ENCODE peak calls at places on chromosomes 12 and 14, in ten cellular contexts. U is psoas muscle, I is mesothelial cell of epicardium, K is GM12878, O is fibroblast of pulmonary artery, V is HTR-8/SVneo, S is AG04450, E is IMR-90, C is astrocyte of the cerebellum, Y is RPMI8226. M is an unnamed sample.

GRCh38 chr12:6336859-6337744 is 4.8 kb downstream of the TNFRSF1A start:
- DNase-seq in C (no peak), E (no peak), O (peak; percentile 49), K (no peak), U (no peak), I (no peak), V (no peak), S (no peak), Y (no peak), M (no peak)

GRCh38 chr14:55265197-55265596 is 6.0 kb upstream of the FBXO34 start:
- DNase-seq in O (no peak), U (no peak), I (no peak), K (no peak), C (no peak), S (no peak), Y (peak; percentile 33), E (no peak), V (no peak), M (no peak)

GRCh38 chr14:50501642-50502041 is 30.7 kb downstream of the MAP4K5 start:
- DNase-seq in Y (no peak), O (peak; percentile 89), I (no peak), U (no peak), K (no peak), S (peak; percentile 16), E (peak; percentile 81), V (peak; percentile 34), C (peak; percentile 80), M (peak; percentile 4)

GRCh38 chr14:51614707-51615106 is 37.0 kb upstream of the FRMD6 start:
- DNase-seq in I (no peak), E (peak; percentile 55), K (no peak), S (no peak), C (peak; percentile 71), Y (no peak), V (no peak), U (no peak), O (no peak), M (no peak)

GRCh38 chr12:121990692-121991603 is 30.7 kb upstream of the BCL7A start:
- DNase-seq in E (peak; percentile 45), U (no peak), O (no peak), V (no peak), I (no peak), S (no peak), K (peak; percentile 86), C (no peak), Y (no peak), M (no peak)

GRCh38 chr12:26633591-26634210 is 199.3 kb downstream of the ITPR2 start:
- DNase-seq in C (peak; percentile 69), U (no peak), S (no peak), E (peak; percentile 75), K (no peak), Y (no peak), V (no peak), I (no peak), O (peak; percentile 71), M (no peak)

GRCh38 chr14:56331815-56332214 is 213.6 kb downstream of the PELI2 start:
- DNase-seq in Y (peak; percentile 77), U (no peak), S (no peak), I (no peak), E (peak; percentile 39), K (no peak), V (no peak), O (peak; percentile 44), C (no peak), M (no peak)

GRCh38 chr12:105765053-105766019 is 373.4 kb downstream of the NUAK1 start:
- DNase-seq in O (no peak), Y (no peak), U (no peak), C (no peak), I (no peak), E (no peak), V (no peak), S (no peak), K (peak; percentile 9), M (no peak)

GRCh38 chr14:96053600-96054381 is 14.6 kb downstream of the C14orf132 start:
- DNase-seq in U (no peak), V (no peak), O (peak; percentile 91), S (peak; percentile 87), K (no peak), Y (no peak), E (peak; percentile 99), C (peak; percentile 99), I (peak; percentile 27), M (peak; percentile 93)

GRCh38 chr14:105153331-105153731 is 15.2 kb downstream of the JAG2 start:
- DNase-seq in E (no peak), S (no peak), C (no peak), K (no peak), Y (no peak), U (peak; percentile 81), O (no peak), V (no peak), I (no peak), M (no peak)

GRCh38 chr12:109088818-109089217 is 4.5 kb downstream of the ALKBH2 start:
- DNase-seq in S (no peak), K (no peak), U (no peak), V (no peak), O (peak; percentile 41), Y (no peak), C (no peak), I (no peak), E (peak; percentile 62), M (no peak)

GRCh38 chr12:7934560-7935463 is 1.2 kb downstream of the SLC2A3 start:
- DNase-seq in S (no peak), K (no peak), I (no peak), C (no peak), V (no peak), Y (no peak), E (no peak), U (no peak), O (no peak), M (no peak)

GRCh38 chr14:68886109-68886434 is 93.0 kb downstream of the ACTN1 start:
- DNase-seq in C (no peak), S (no peak), K (no peak), O (peak; percentile 46), I (no peak), V (no peak), Y (no peak), E (no peak), U (no peak), M (no peak)

GRCh38 chr12:4997939-4998338 is 45.7 kb upstream of the KCNA5 start:
- DNase-seq in V (peak; percentile 26), Y (no peak), K (no peak), O (peak; percentile 62), E (peak; percentile 83), C (peak; percentile 75), I (no peak), S (peak; percentile 39), U (peak; percentile 85), M (peak; percentile 60)

GRCh38 chr14:93936245-93936644 is 9.1 kb downstream of the FAM181A start:
- DNase-seq in K (no peak), U (no peak), S (no peak), O (no peak), C (no peak), Y (peak; percentile 34), V (peak; percentile 41), E (no peak), I (no peak), M (no peak)